ENCODE peak calls at places on chromosomes 13 and 19, in eight cellular contexts. One of them, this sample, is unnamed.

GRCh38 chr13:106919638-106920037 is 351.7 kb upstream of the ARGLU1 start:
- DNase-seq in dorsolateral prefrontal cortex: no peak
- DNase-seq in lower leg skin: no peak
- DNase-seq in lung: no peak
- DNase-seq in right atrium auricular region: peak; percentile 69
- DNase-seq in AG09309: no peak
- DNase-seq in right lobe of liver: peak; percentile 50
- DNase-seq in left ventricle myocardium inferior: peak; percentile 63
- DNase-seq in this sample: no peak

GRCh38 chr19:33812388-33813330 is 16.0 kb downstream of the KCTD15 start:
- DNase-seq in dorsolateral prefrontal cortex: peak; percentile 34
- DNase-seq in lower leg skin: no peak
- DNase-seq in lung: no peak
- DNase-seq in right atrium auricular region: no peak
- DNase-seq in AG09309: no peak
- DNase-seq in right lobe of liver: no peak
- DNase-seq in left ventricle myocardium inferior: no peak
- DNase-seq in this sample: no peak

GRCh38 chr13:51786425-51787010 is 17.4 kb downstream of the DHRS12 start:
- DNase-seq in dorsolateral prefrontal cortex: no peak
- DNase-seq in lower leg skin: no peak
- DNase-seq in lung: no peak
- DNase-seq in right atrium auricular region: no peak
- DNase-seq in AG09309: no peak
- DNase-seq in right lobe of liver: no peak
- DNase-seq in left ventricle myocardium inferior: no peak
- DNase-seq in this sample: no peak

GRCh38 chr13:42014119-42014518 is 34.3 kb upstream of the DGKH start:
- DNase-seq in dorsolateral prefrontal cortex: no peak
- DNase-seq in lower leg skin: no peak
- DNase-seq in lung: no peak
- DNase-seq in right atrium auricular region: no peak
- DNase-seq in AG09309: no peak
- DNase-seq in right lobe of liver: no peak
- DNase-seq in left ventricle myocardium inferior: no peak
- DNase-seq in this sample: no peak

GRCh38 chr13:72745260-72745659 is 17.5 kb downstream of the BORA start:
- DNase-seq in dorsolateral prefrontal cortex: no peak
- DNase-seq in lower leg skin: no peak
- DNase-seq in lung: no peak
- DNase-seq in right atrium auricular region: no peak
- DNase-seq in AG09309: no peak
- DNase-seq in right lobe of liver: no peak
- DNase-seq in left ventricle myocardium inferior: no peak
- DNase-seq in this sample: no peak

GRCh38 chr13:48304132-48304876 is 753 bp downstream of the RB1 start:
- DNase-seq in dorsolateral prefrontal cortex: peak; percentile 44
- DNase-seq in lower leg skin: no peak
- DNase-seq in lung: no peak
- DNase-seq in right atrium auricular region: no peak
- DNase-seq in AG09309: no peak
- DNase-seq in right lobe of liver: peak; percentile 55
- DNase-seq in left ventricle myocardium inferior: peak; percentile 36
- DNase-seq in this sample: peak; percentile 27

GRCh38 chr19:3345850-3346460 is 20.4 kb upstream of the NFIC start:
- DNase-seq in dorsolateral prefrontal cortex: no peak
- DNase-seq in lower leg skin: no peak
- DNase-seq in lung: no peak
- DNase-seq in right atrium auricular region: no peak
- DNase-seq in AG09309: no peak
- DNase-seq in right lobe of liver: no peak
- DNase-seq in left ventricle myocardium inferior: no peak
- DNase-seq in this sample: no peak

GRCh38 chr13:100139822-100140221 is 50.9 kb downstream of the PCCA start:
- DNase-seq in dorsolateral prefrontal cortex: no peak
- DNase-seq in lower leg skin: no peak
- DNase-seq in lung: no peak
- DNase-seq in right atrium auricular region: no peak
- DNase-seq in AG09309: no peak
- DNase-seq in right lobe of liver: no peak
- DNase-seq in left ventricle myocardium inferior: no peak
- DNase-seq in this sample: no peak

GRCh38 chr19:4425531-4425930 is 23.1 kb downstream of the CHAF1A start:
- DNase-seq in dorsolateral prefrontal cortex: no peak
- DNase-seq in lower leg skin: no peak
- DNase-seq in lung: no peak
- DNase-seq in right atrium auricular region: no peak
- DNase-seq in AG09309: peak; percentile 25
- DNase-seq in right lobe of liver: no peak
- DNase-seq in left ventricle myocardium inferior: no peak
- DNase-seq in this sample: peak; percentile 28

GRCh38 chr19:39409886-39410619 is 2.4 kb upstream of the PLEKHG2 start:
- DNase-seq in dorsolateral prefrontal cortex: no peak
- DNase-seq in lower leg skin: peak; percentile 76
- DNase-seq in lung: peak; percentile 75
- DNase-seq in right atrium auricular region: peak; percentile 85
- DNase-seq in AG09309: no peak
- DNase-seq in right lobe of liver: peak; percentile 78
- DNase-seq in left ventricle myocardium inferior: peak; percentile 87
- DNase-seq in this sample: no peak

GRCh38 chr19:39412100-39412866 is at the start of gene PLEKHG2:
- DNase-seq in dorsolateral prefrontal cortex: peak; percentile 91
- DNase-seq in lower leg skin: peak; percentile 99
- DNase-seq in lung: peak; percentile 96
- DNase-seq in right atrium auricular region: peak; percentile 100
- DNase-seq in AG09309: peak; percentile 99
- DNase-seq in right lobe of liver: peak; percentile 96
- DNase-seq in left ventricle myocardium inferior: peak; percentile 95
- DNase-seq in this sample: peak; percentile 100

GRCh38 chr19:39411832-39412099 is 703 bp upstream of the PLEKHG2 start:
- DNase-seq in dorsolateral prefrontal cortex: peak; percentile 73
- DNase-seq in lower leg skin: peak; percentile 95
- DNase-seq in lung: peak; percentile 93
- DNase-seq in right atrium auricular region: peak; percentile 97
- DNase-seq in AG09309: peak; percentile 76
- DNase-seq in right lobe of liver: peak; percentile 91
- DNase-seq in left ventricle myocardium inferior: peak; percentile 93
- DNase-seq in this sample: peak; percentile 85

GRCh38 chr19:39410620-39411005 is 1.9 kb upstream of the PLEKHG2 start:
- DNase-seq in dorsolateral prefrontal cortex: no peak
- DNase-seq in lower leg skin: no peak
- DNase-seq in lung: no peak
- DNase-seq in right atrium auricular region: no peak
- DNase-seq in AG09309: no peak
- DNase-seq in right lobe of liver: no peak
- DNase-seq in left ventricle myocardium inferior: no peak
- DNase-seq in this sample: no peak

DNA sequence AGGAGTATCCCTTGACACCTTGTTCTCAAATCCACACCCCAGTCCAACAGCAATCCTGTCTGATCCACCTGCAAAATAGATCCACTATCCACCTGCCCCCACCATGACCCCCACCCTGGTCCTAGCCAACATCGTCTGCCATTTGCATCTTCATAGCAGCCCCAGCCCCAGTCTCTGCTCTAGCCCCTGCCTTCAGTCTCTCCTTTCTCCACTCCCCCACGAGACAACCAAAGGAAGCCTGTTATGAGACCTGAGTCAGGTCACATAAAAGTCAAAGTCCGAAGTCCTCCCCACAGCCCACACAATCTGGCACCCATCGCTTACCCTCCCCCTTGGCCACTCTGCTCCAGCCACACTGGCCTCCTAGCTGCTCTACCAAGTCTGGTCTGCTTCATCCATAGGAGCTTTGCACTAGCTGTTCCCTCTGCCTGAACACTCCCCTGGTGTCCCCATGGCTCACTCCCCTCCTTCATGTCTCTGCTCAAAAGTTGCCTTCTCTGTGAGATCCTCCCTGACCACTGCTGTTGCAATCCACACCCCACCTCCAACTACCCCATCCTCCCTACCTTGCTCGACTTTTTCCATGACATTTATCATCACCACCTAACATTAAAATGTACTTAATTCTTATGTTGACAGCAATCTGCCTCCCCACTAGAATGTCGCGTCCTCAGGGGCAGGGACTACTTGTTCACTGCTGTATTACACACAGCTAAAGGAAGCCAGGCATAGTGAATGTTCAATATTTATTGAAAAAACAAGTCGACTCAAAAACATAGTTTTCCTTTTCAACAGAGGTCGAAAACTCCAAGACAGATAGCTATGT is 1.2 kb upstream of the PLEKHG2 start:
- DNase-seq in dorsolateral prefrontal cortex: no peak
- DNase-seq in lower leg skin: peak; percentile 55
- DNase-seq in lung: no peak
- DNase-seq in right atrium auricular region: peak; percentile 88
- DNase-seq in AG09309: no peak
- DNase-seq in right lobe of liver: peak; percentile 91
- DNase-seq in left ventricle myocardium inferior: no peak
- DNase-seq in this sample: no peak
- H3K4me3 ChIP-seq in dorsolateral prefrontal cortex: no peak overlapping the region
- H3K4me3 ChIP-seq in lower leg skin: no peak overlapping the region
- H3K4me3 ChIP-seq in lung: no peak overlapping the region
- H3K4me3 ChIP-seq in right atrium auricular region: peak overlapping the region; percentile 86
- H3K4me3 ChIP-seq in AG09309: no peak overlapping the region
- H3K4me3 ChIP-seq in right lobe of liver: peak overlapping the region; percentile 84
- H3K4me3 ChIP-seq in left ventricle myocardium inferior: peak overlapping the region; percentile 87
- H3K4me3 ChIP-seq in this sample: no peak overlapping the region

DNA sequence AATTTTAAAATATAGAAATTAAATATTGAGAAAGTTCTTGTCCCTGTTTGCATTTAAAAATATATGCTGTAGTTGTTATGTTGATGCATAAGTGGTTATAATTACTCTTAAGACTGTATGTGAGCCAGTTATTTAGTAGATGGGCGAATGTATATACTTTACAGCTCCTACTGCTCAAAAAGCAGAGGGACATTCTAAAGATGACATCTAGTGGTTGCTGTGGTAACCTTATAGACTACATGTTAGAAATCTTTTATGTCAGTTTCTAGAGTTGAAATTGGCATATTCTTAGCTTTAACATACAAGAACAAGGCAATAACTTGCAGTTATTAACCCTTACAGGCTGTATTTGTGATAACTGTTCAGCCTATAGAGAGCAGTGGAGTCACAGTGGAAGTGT is 160.5 kb downstream of the OLFM4 start:
- DNase-seq in dorsolateral prefrontal cortex: no peak
- DNase-seq in lower leg skin: no peak
- DNase-seq in lung: no peak
- DNase-seq in right atrium auricular region: no peak
- DNase-seq in AG09309: no peak
- DNase-seq in right lobe of liver: no peak
- DNase-seq in left ventricle myocardium inferior: no peak
- DNase-seq in this sample: no peak
- TF ChIP-seq CTCF in dorsolateral prefrontal cortex: peak; percentile 32
- TF ChIP-seq CTCF in lower leg skin: no peak
- TF ChIP-seq CTCF in lung: no peak
- TF ChIP-seq CTCF in right atrium auricular region: no peak
- TF ChIP-seq CTCF in AG09309: no peak
- TF ChIP-seq CTCF in right lobe of liver: no peak
- TF ChIP-seq CTCF in left ventricle myocardium inferior: peak; percentile 7
- TF ChIP-seq CTCF in this sample: no peak

DNA sequence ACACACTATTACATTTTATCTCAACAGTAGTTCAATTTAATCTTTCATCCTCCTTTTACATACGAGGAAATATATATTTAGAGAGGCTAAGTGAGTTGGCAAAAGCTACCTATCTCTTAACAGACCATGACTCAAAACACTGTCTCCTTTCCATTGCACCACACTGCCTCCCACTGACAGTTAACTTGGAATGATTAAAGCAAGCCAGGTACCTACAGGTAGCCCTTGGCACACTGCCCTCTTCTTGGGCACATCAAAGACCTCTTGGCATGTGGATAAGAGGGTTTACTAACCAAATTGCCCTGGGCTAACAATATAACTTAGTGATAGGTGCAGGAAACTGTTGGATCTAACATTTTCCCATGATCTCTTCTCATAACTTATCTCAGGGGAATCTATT is 1.9 kb downstream of the ABHD13 start:
- DNase-seq in dorsolateral prefrontal cortex: no peak
- DNase-seq in lower leg skin: no peak
- DNase-seq in lung: peak; percentile 54
- DNase-seq in right atrium auricular region: no peak
- DNase-seq in AG09309: no peak
- DNase-seq in right lobe of liver: no peak
- DNase-seq in left ventricle myocardium inferior: no peak
- DNase-seq in this sample: no peak
- H3K4me3 ChIP-seq in dorsolateral prefrontal cortex: no peak overlapping the region
- H3K4me3 ChIP-seq in lower leg skin: no peak overlapping the region
- H3K4me3 ChIP-seq in lung: no peak overlapping the region
- H3K4me3 ChIP-seq in right atrium auricular region: no peak overlapping the region
- H3K4me3 ChIP-seq in AG09309: no peak overlapping the region
- H3K4me3 ChIP-seq in right lobe of liver: no peak overlapping the region
- H3K4me3 ChIP-seq in left ventricle myocardium inferior: peak overlapping the region; percentile 98
- H3K4me3 ChIP-seq in this sample: no peak overlapping the region

DNA sequence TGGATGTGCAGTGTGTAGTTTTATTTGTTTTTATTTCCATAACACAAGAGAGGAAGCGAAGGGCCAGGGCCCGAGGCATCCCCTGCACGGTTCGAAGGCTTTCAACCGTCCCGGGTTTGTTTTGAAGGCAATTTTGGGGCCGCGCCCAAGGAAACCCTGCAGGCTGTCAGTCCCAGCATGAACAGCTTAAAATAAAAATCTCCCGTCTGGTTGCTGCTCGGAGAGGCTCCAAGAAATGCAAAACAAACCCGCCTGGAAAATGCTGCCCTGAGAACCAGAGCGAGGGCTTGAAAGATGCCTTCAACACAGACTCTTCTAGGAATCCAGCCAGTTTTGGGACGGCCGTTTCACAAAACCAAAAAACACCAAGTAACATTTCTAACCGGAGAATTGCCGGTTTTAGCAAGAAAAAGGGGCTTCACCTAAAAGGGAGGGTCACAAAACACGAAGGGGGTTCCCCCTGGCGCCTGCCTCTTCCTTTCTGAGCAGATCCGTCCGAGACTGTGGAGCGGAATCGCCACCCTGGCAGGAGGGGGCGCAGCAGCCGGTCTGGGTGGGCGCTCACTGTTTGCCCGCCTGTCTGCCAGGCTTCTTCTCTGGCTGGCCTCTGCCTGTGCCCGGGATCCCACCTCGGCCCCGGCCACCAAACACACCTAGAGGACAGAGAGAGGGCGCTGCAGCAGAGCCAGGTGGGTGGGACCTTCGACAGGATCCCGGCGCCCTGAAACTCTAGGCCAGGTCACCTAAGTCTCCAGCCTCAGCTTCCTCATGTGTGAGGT is 15.8 kb downstream of the LSM4 start:
- DNase-seq in dorsolateral prefrontal cortex: peak; percentile 57
- DNase-seq in lower leg skin: no peak
- DNase-seq in lung: no peak
- DNase-seq in right atrium auricular region: no peak
- DNase-seq in AG09309: no peak
- DNase-seq in right lobe of liver: no peak
- DNase-seq in left ventricle myocardium inferior: no peak
- DNase-seq in this sample: no peak
- TF ChIP-seq CTCF in dorsolateral prefrontal cortex: peak; percentile 16
- TF ChIP-seq CTCF in lower leg skin: no peak
- TF ChIP-seq CTCF in lung: no peak
- TF ChIP-seq CTCF in right atrium auricular region: no peak
- TF ChIP-seq CTCF in AG09309: no peak
- TF ChIP-seq CTCF in right lobe of liver: no peak
- TF ChIP-seq CTCF in left ventricle myocardium inferior: no peak
- TF ChIP-seq CTCF in this sample: no peak

GRCh38 chr19:28631931-28632330 is 581.0 kb downstream of the UQCRFS1 start:
- DNase-seq in dorsolateral prefrontal cortex: no peak
- DNase-seq in lower leg skin: no peak
- DNase-seq in lung: no peak
- DNase-seq in right atrium auricular region: no peak
- DNase-seq in AG09309: no peak
- DNase-seq in right lobe of liver: no peak
- DNase-seq in left ventricle myocardium inferior: no peak
- DNase-seq in this sample: no peak
- H3K4me3 ChIP-seq in dorsolateral prefrontal cortex: no peak overlapping the region
- H3K4me3 ChIP-seq in lower leg skin: no peak overlapping the region
- H3K4me3 ChIP-seq in lung: no peak overlapping the region
- H3K4me3 ChIP-seq in right atrium auricular region: no peak overlapping the region
- H3K4me3 ChIP-seq in AG09309: no peak overlapping the region
- H3K4me3 ChIP-seq in right lobe of liver: no peak overlapping the region
- H3K4me3 ChIP-seq in left ventricle myocardium inferior: no peak overlapping the region
- H3K4me3 ChIP-seq in this sample: no peak overlapping the region

This sample was measured in astrocyte of the cerebellum.